ENCODE peak calls at places on chromosome 16, in four cellular contexts. One of them, this sample, is unnamed.
A peak's percentile ranks its signal among the peaks of the same experiment; 100 is the strongest.

GRCh38 chr16:35506018-35506897 is 2046.8 kb downstream of the TP53TG3F start:
- DNase-seq in tibial artery: no peak
- DNase-seq in upper lobe of right lung: no peak
- DNase-seq in hepatocyte: no peak
- DNase-seq in this sample: no peak

GRCh38 chr16:48409839-48410610 is 24.8 kb upstream of the SIAH1 start:
- DNase-seq in tibial artery: no peak
- DNase-seq in upper lobe of right lung: no peak
- DNase-seq in hepatocyte: peak; percentile 86
- DNase-seq in this sample: no peak

GRCh38 chr16:53057658-53058057 is 2.9 kb downstream of the CHD9 start:
- DNase-seq in tibial artery: no peak
- DNase-seq in upper lobe of right lung: no peak
- DNase-seq in hepatocyte: no peak
- DNase-seq in this sample: no peak

GRCh38 chr16:82995286-82995926 is 368.6 kb downstream of the CDH13 start:
- DNase-seq in tibial artery: no peak
- DNase-seq in upper lobe of right lung: no peak
- DNase-seq in hepatocyte: no peak
- DNase-seq in this sample: no peak

GRCh38 chr16:50266337-50267091 is at the start of gene ADCY7:
- DNase-seq in tibial artery: peak; percentile 72
- DNase-seq in upper lobe of right lung: peak; percentile 88
- DNase-seq in hepatocyte: peak; percentile 83
- DNase-seq in this sample: peak; percentile 88

GRCh38 chr16:57128787-57129389 is 36.5 kb downstream of the CPNE2 start:
- DNase-seq in tibial artery: no peak
- DNase-seq in upper lobe of right lung: no peak
- DNase-seq in hepatocyte: no peak
- DNase-seq in this sample: no peak

GRCh38 chr16:82456683-82457082 is 170.1 kb upstream of the CDH13 start:
- DNase-seq in tibial artery: peak; percentile 40
- DNase-seq in upper lobe of right lung: peak; percentile 69
- DNase-seq in hepatocyte: peak; percentile 86
- DNase-seq in this sample: peak; percentile 64

GRCh38 chr16:46691720-46692119 is 2.3 kb downstream of the ORC6 start:
- DNase-seq in tibial artery: no peak
- DNase-seq in upper lobe of right lung: no peak
- DNase-seq in hepatocyte: peak; percentile 14
- DNase-seq in this sample: no peak

GRCh38 chr16:17474572-17474971 is 3.8 kb upstream of the XYLT1 start:
- DNase-seq in tibial artery: no peak
- DNase-seq in upper lobe of right lung: no peak
- DNase-seq in hepatocyte: no peak
- DNase-seq in this sample: no peak

GRCh38 chr16:46621006-46621629 is at the start of gene SHCBP1:
- DNase-seq in tibial artery: peak; percentile 85
- DNase-seq in upper lobe of right lung: peak; percentile 87
- DNase-seq in hepatocyte: peak; percentile 92
- DNase-seq in this sample: peak; percentile 97

GRCh38 chr16:61946019-61946418 is 90.2 kb downstream of the CDH8 start:
- DNase-seq in tibial artery: no peak
- DNase-seq in upper lobe of right lung: no peak
- DNase-seq in hepatocyte: no peak
- DNase-seq in this sample: no peak

GRCh38 chr16:70644763-70645597 is 1.4 kb upstream of the IL34 start:
- DNase-seq in tibial artery: no peak
- DNase-seq in upper lobe of right lung: no peak
- DNase-seq in hepatocyte: no peak
- DNase-seq in this sample: no peak

GRCh38 chr16:70694517-70695218 is 8.8 kb upstream of the MTSS2 start:
- DNase-seq in tibial artery: no peak
- DNase-seq in upper lobe of right lung: no peak
- DNase-seq in hepatocyte: no peak
- DNase-seq in this sample: no peak

DNA sequence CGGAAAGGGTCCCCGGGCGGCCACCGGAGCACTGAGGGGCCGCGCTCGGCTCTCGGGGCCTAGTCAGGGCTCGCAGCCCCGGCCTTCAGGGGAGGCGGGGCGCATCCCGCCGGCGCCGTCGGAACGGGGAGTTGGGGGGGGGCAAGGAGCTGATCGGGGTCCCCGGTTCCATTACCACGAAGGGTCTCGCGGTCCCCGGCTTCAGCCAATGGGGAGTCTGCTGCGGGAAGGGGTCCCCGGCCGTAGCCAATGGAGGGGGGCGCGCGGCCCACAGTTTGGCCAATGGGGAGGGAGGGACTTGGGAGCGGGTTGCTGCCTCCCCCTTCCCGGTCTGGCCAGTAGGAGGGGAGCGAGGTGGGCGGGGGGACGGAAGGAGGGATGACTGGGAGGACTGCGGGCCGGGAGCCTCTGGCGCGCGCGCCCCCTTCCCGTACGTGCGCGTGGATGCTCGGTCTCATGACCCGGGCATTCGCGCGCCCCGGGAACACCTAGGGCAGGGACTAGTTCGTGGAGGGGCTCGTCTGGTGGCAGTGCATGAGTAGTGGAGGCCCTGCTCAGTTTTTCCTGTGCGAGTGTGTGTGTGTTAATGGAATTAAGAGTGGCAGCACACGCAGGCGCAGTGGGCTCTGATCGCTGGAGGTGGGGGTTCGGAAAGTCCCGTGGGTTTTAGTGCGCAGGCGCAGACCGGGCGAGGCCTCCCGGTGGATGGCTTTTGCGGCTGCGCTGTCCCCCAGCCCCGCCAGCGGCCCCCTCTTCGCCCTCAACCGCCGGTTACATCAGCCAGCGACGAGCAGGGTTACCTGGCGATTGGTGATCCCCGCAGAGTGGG is 1.1 kb downstream of the ATXN2L start:
- DNase-seq in tibial artery: peak; percentile 97
- DNase-seq in upper lobe of right lung: peak; percentile 99
- DNase-seq in hepatocyte: peak; percentile 99
- DNase-seq in this sample: peak; percentile 99
- H3K36me3 ChIP-seq in tibial artery: peaks cover 32% of the 10 kb centered on the region
- H3K36me3 ChIP-seq in upper lobe of right lung: peaks cover 39% of the 10 kb centered on the region
- H3K36me3 ChIP-seq in hepatocyte: no peaks in the 10 kb centered on the region
- H3K36me3 ChIP-seq in this sample: peaks cover 41% of the 10 kb centered on the region

DNA sequence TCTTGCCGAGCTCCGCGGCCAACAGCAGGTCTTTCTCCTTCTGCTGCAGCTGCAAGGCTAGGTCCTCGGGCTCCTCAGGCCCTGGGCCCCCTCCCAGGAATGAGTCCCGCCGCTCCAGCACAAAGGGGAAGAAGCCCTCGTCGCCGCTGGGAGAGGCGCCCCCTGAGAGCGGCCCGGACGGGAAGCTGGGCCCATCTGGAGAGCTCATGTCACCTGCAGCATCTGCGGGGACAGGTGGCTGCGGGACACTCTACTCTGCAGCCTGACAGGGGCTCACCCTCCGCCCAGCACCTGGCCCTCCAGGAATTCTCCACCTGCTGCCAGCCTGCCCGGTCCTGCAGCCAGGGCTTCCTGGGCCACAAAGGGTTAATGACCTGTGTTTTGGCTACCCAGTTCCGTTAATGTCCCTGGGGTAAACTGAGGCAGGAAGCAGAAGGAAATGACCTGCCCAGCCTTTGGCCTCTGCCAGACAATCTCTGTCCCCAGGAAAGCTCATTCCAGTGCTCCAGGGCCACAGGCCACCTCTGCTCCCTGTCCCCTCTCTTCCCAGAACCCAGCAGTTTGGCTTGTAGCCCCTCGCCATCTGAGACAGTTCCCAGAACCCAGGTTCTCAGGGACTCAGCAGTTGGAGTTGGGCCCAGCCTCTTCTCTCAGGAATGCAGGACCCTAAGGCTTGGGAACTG is 1.3 kb downstream of the BICDL2 start:
- DNase-seq in tibial artery: no peak
- DNase-seq in upper lobe of right lung: no peak
- DNase-seq in hepatocyte: no peak
- DNase-seq in this sample: no peak
- H3K27me3 ChIP-seq in tibial artery: peaks cover 95% of the 10 kb centered on the region
- H3K27me3 ChIP-seq in upper lobe of right lung: peaks cover 55% of the 10 kb centered on the region
- H3K27me3 ChIP-seq in hepatocyte: peaks cover 28% of the 10 kb centered on the region
- H3K27me3 ChIP-seq in this sample: peaks cover 45% of the 10 kb centered on the region

GRCh38 chr16:86034421-86034919 is 135.5 kb downstream of the IRF8 start:
- DNase-seq in tibial artery: peak; percentile 5
- DNase-seq in upper lobe of right lung: peak; percentile 44
- DNase-seq in hepatocyte: no peak
- DNase-seq in this sample: no peak
- H3K36me3 ChIP-seq in tibial artery: no peaks in the 10 kb centered on the region
- H3K36me3 ChIP-seq in upper lobe of right lung: no peaks in the 10 kb centered on the region
- H3K36me3 ChIP-seq in hepatocyte: no peaks in the 10 kb centered on the region
- H3K36me3 ChIP-seq in this sample: no peaks in the 10 kb centered on the region

GRCh38 chr16:12818331-12818730 is 14.6 kb upstream of the CPPED1 start:
- DNase-seq in tibial artery: no peak
- DNase-seq in upper lobe of right lung: no peak
- DNase-seq in hepatocyte: no peak
- DNase-seq in this sample: no peak

GRCh38 chr16:12815361-12815760 is 11.7 kb upstream of the CPPED1 start:
- DNase-seq in tibial artery: no peak
- DNase-seq in upper lobe of right lung: no peak
- DNase-seq in hepatocyte: no peak
- DNase-seq in this sample: no peak

GRCh38 chr16:12819126-12820117 is 15.7 kb upstream of the CPPED1 start:
- DNase-seq in tibial artery: peak; percentile 56
- DNase-seq in upper lobe of right lung: peak; percentile 87
- DNase-seq in hepatocyte: peak; percentile 63
- DNase-seq in this sample: peak; percentile 82
- H3K27me3 ChIP-seq in tibial artery: no peaks in the 10 kb centered on the region
- H3K27me3 ChIP-seq in upper lobe of right lung: no peaks in the 10 kb centered on the region
- H3K27me3 ChIP-seq in hepatocyte: no peaks in the 10 kb centered on the region
- H3K27me3 ChIP-seq in this sample: no peaks in the 10 kb centered on the region

DNA sequence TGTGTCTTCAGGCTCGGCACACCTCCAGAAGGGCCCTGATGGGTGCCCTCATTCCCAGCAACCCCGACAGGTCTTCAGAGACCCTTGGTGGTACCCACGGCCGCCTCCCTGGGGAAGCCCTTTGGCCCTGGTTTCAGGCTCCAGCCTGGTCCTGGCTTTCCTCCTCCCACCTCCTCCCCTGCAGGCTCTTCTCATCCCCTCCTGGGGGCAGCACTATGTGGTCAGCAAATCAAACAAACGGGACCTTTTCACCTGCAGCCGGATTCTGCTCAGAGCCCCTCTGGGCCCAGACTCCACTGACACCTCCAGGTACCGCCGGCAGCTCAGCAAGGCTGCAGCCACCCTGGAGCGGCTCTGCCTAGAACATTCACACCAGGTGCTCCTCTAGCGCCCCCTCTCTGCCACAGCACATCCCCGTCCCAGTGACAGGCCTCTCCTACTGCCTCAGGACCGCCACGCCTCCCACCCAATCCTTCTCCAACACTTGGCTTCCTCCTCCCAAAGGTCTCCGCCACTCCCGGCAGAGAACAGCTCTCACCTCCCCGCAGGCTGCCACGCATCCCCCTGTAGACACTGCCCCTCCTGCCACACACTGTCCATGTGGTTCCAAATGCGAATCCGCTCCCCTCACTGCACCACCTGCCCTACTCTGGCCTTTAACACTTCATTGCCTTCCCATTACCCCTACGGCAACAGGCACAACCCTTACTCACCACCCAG is 12.0 kb downstream of the CORO7 start:
- DNase-seq in tibial artery: no peak
- DNase-seq in upper lobe of right lung: peak; percentile 69
- DNase-seq in hepatocyte: peak; percentile 74
- DNase-seq in this sample: peak; percentile 66
- H3K36me3 ChIP-seq in tibial artery: peaks cover 4% of the 10 kb centered on the region
- H3K36me3 ChIP-seq in upper lobe of right lung: peaks cover 51% of the 10 kb centered on the region
- H3K36me3 ChIP-seq in hepatocyte: no peaks in the 10 kb centered on the region
- H3K36me3 ChIP-seq in this sample: peaks cover 8% of the 10 kb centered on the region

DNA sequence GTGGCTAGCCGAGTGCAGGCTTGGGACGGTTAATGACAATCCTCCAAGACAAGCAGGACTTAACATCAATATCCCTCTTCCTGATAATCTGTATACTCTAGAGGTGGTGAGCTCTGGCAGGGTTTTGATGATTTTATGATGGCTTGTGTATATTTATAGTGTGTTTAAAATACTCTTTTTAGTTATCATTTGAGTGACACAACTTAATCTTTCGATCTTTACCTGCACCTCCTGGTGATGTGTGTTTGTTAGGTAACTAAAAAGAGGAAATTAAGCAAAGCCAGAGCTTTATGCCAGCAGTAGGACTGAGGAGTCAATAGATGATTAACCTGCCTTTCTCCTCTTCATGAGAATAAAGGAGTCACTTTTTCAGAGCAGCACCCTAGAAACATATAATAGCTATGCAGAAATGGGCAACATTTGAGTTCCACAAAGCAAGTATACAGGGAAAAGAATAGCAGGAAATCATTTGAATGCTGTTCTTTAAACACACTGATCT is 210.5 kb downstream of the IRX3 start:
- DNase-seq in tibial artery: no peak
- DNase-seq in upper lobe of right lung: no peak
- DNase-seq in hepatocyte: no peak
- DNase-seq in this sample: no peak
- H3K27me3 ChIP-seq in tibial artery: no peaks in the 10 kb centered on the region
- H3K27me3 ChIP-seq in upper lobe of right lung: no peaks in the 10 kb centered on the region
- H3K27me3 ChIP-seq in hepatocyte: no peaks in the 10 kb centered on the region
- H3K27me3 ChIP-seq in this sample: no peaks in the 10 kb centered on the region

DNA sequence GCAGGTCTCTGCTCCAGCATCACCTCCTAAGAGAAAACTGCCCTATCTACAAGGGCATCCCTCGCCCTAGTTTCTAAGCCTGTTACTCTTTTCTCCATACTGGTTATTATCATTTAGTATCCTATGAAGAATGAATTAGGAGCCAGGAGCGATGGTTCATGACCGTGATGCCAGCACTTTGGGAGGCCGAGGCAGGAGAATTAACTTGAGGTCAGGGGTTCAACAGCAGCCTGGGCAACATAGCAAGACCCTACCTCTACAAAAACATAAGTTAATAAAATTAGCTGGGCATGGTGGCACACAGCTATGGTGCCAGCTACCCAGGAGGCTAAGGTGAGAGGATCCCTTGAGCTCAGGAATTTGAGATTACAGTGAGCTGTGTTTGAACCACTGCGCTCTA is 7.2 kb downstream of the EARS2 start:
- DNase-seq in tibial artery: no peak
- DNase-seq in upper lobe of right lung: no peak
- DNase-seq in hepatocyte: no peak
- DNase-seq in this sample: no peak
- H3K36me3 ChIP-seq in tibial artery: peaks cover 45% of the 10 kb centered on the region
- H3K36me3 ChIP-seq in upper lobe of right lung: peaks cover 79% of the 10 kb centered on the region
- H3K36me3 ChIP-seq in hepatocyte: no peaks in the 10 kb centered on the region
- H3K36me3 ChIP-seq in this sample: peaks cover 32% of the 10 kb centered on the region

GRCh38 chr16:1283996-1284592 is 25.3 kb upstream of the UBE2I start:
- DNase-seq in tibial artery: no peak
- DNase-seq in upper lobe of right lung: no peak
- DNase-seq in hepatocyte: no peak
- DNase-seq in this sample: no peak

GRCh38 chr16:1287982-1288670 is 21.3 kb upstream of the UBE2I start:
- DNase-seq in tibial artery: no peak
- DNase-seq in upper lobe of right lung: no peak
- DNase-seq in hepatocyte: no peak
- DNase-seq in this sample: no peak

GRCh38 chr16:1285669-1286491 is 23.6 kb upstream of the UBE2I start:
- DNase-seq in tibial artery: no peak
- DNase-seq in upper lobe of right lung: no peak
- DNase-seq in hepatocyte: no peak
- DNase-seq in this sample: no peak

GRCh38 chr16:1288813-1289479 is 20.5 kb upstream of the UBE2I start:
- DNase-seq in tibial artery: no peak
- DNase-seq in upper lobe of right lung: no peak
- DNase-seq in hepatocyte: peak; percentile 43
- DNase-seq in this sample: no peak

GRCh38 chr16:1286492-1287094 is 22.8 kb upstream of the UBE2I start:
- DNase-seq in tibial artery: no peak
- DNase-seq in upper lobe of right lung: no peak
- DNase-seq in hepatocyte: no peak
- DNase-seq in this sample: no peak
- H3K27me3 ChIP-seq in tibial artery: peaks cover 94% of the 10 kb centered on the region
- H3K27me3 ChIP-seq in upper lobe of right lung: peaks cover 57% of the 10 kb centered on the region
- H3K27me3 ChIP-seq in hepatocyte: peaks cover 9% of the 10 kb centered on the region
- H3K27me3 ChIP-seq in this sample: peaks cover 75% of the 10 kb centered on the region

GRCh38 chr16:28904363-28904762 is 20.7 kb downstream of the RABEP2 start:
- DNase-seq in tibial artery: no peak
- DNase-seq in upper lobe of right lung: no peak
- DNase-seq in hepatocyte: no peak
- DNase-seq in this sample: no peak
- H3K36me3 ChIP-seq in tibial artery: peaks cover 9% of the 10 kb centered on the region
- H3K36me3 ChIP-seq in upper lobe of right lung: peaks cover 39% of the 10 kb centered on the region
- H3K36me3 ChIP-seq in hepatocyte: no peaks in the 10 kb centered on the region
- H3K36me3 ChIP-seq in this sample: peaks cover 4% of the 10 kb centered on the region

This sample was measured in SJCRH30.